ENCODE peak calls at places on chromosomes 2 and 18, in eight cellular contexts. D is D341Med; B is CD4-positive, alpha-beta T cell; H is uterus; I is AG08396; G is nephron progenitor cell; V is activated T-cell treated with anti-CD3 and anti-CD28 coated beads, Interleukin-2, amount 50 U/mL, for 48 hours; A is WERI-Rb-1. Y is an unnamed sample.

GRCh38 chr18:37381554-37381953 is 184.0 kb downstream of the CELF4 start:
- DNase-seq in D (no peak), B (no peak), H (no peak), I (no peak), G (no peak), V (no peak), A (no peak), Y (no peak)

GRCh38 chr2:169743549-169743948 is 9.9 kb downstream of the KLHL23 start:
- DNase-seq in D (peak), B (no peak), H (no peak), I (no peak), G (no peak), V (no peak), A (peak), Y (no peak)

GRCh38 chr2:219056896-219057708 is 3.6 kb downstream of the IHH start:
- DNase-seq in D (no peak), B (no peak), H (no peak), I (no peak), G (peak), V (no peak), A (peak), Y (no peak)

GRCh38 chr2:5693288-5694015 is 1.3 kb downstream of the SOX11 start:
- DNase-seq in D (peak), B (no peak), H (no peak), I (peak), G (peak), V (peak), A (peak), Y (no peak)

GRCh38 chr2:64649013-64649484 is 4.7 kb downstream of the SERTAD2 start:
- DNase-seq in D (no peak), B (no peak), H (no peak), I (no peak), G (no peak), V (no peak), A (no peak), Y (no peak)

GRCh38 chr2:233287871-233288270 is 19.7 kb upstream of the SAG start:
- DNase-seq in D (no peak), B (no peak), H (no peak), I (no peak), G (no peak), V (no peak), A (no peak), Y (no peak)

GRCh38 chr18:49137093-49137492 is 186.3 kb upstream of the SMAD7 start:
- DNase-seq in D (no peak), B (no peak), H (no peak), I (no peak), G (no peak), V (no peak), A (no peak), Y (no peak)

GRCh38 chr2:46332686-46333281 is 35.6 kb downstream of the EPAS1 start:
- DNase-seq in D (no peak), B (no peak), H (no peak), I (no peak), G (no peak), V (no peak), A (no peak), Y (no peak)

GRCh38 chr18:50038448-50038847 is 156.5 kb downstream of the MYO5B start:
- DNase-seq in D (no peak), B (no peak), H (no peak), I (no peak), G (no peak), V (no peak), A (peak), Y (no peak)

GRCh38 chr2:72988041-72988440 is 70.7 kb downstream of the EMX1 start:
- DNase-seq in D (no peak), B (no peak), H (no peak), I (no peak), G (no peak), V (no peak), A (no peak), Y (no peak)

GRCh38 chr2:186862869-186863709 is 14.1 kb upstream of the ZSWIM2 start:
- DNase-seq in D (peak), B (no peak), H (no peak), I (peak), G (no peak), V (no peak), A (no peak), Y (no peak)

GRCh38 chr2:141899740-141900139 is 231.1 kb downstream of the LRP1B start:
- DNase-seq in D (no peak), B (no peak), H (no peak), I (no peak), G (no peak), V (no peak), A (no peak), Y (no peak)

GRCh38 chr18:3579701-3580100 is 129.7 kb downstream of the TGIF1 start:
- DNase-seq in D (no peak), B (no peak), H (no peak), I (peak), G (no peak), V (no peak), A (no peak), Y (no peak)

GRCh38 chr2:197136452-197136851 is 174.1 kb downstream of the ANKRD44 start:
- DNase-seq in D (no peak), B (no peak), H (no peak), I (no peak), G (no peak), V (no peak), A (no peak), Y (no peak)

GRCh38 chr2:228674155-228674554 is 492.7 kb upstream of the SPHKAP start:
- DNase-seq in D (no peak), B (no peak), H (no peak), I (no peak), G (no peak), V (no peak), A (no peak), Y (no peak)

GRCh38 chr18:8478166-8478967 is 130.9 kb upstream of the RAB12 start:
- DNase-seq in D (peak), B (peak), H (peak), I (peak), G (peak), V (peak), A (peak), Y (peak)

GRCh38 chr18:22166070-22166972 is 3.1 kb upstream of the GATA6 start:
- DNase-seq in D (no peak), B (no peak), H (peak), I (no peak), G (peak), V (no peak), A (no peak), Y (no peak)

GRCh38 chr2:43024515-43024962 is 201.9 kb downstream of the ZFP36L2 start:
- DNase-seq in D (peak), B (peak), H (peak), I (peak), G (peak), V (peak), A (peak), Y (peak)

GRCh38 chr2:100427627-100428258 is 10.3 kb upstream of the CHST10 start:
- DNase-seq in D (peak), B (peak), H (peak), I (peak), G (peak), V (peak), A (peak), Y (peak)

GRCh38 chr2:42047488-42048317 is at the start of gene PKDCC:
- DNase-seq in D (peak), B (no peak), H (peak), I (peak), G (peak), V (peak), A (peak), Y (peak)

GRCh38 chr2:157627594-157628281 is 926 bp downstream of the ACVR1C start:
- DNase-seq in D (no peak), B (no peak), H (no peak), I (peak), G (peak), V (peak), A (peak), Y (no peak)

GRCh38 chr2:54522624-54523281 is 66.6 kb downstream of the SPTBN1 start:
- DNase-seq in D (peak), B (peak), H (peak), I (peak), G (peak), V (peak), A (peak), Y (peak)

GRCh38 chr18:77671456-77672167 is 422.0 kb downstream of the GALR1 start:
- DNase-seq in D (no peak), B (no peak), H (no peak), I (no peak), G (peak), V (no peak), A (no peak), Y (no peak)

GRCh38 chr2:102235491-102235890 is 48.7 kb downstream of the IL1RL2 start:
- DNase-seq in D (no peak), B (no peak), H (no peak), I (no peak), G (no peak), V (no peak), A (no peak), Y (no peak)

GRCh38 chr2:201257941-201258665 is 2.2 kb upstream of the CASP8 start:
- DNase-seq in D (no peak), B (peak), H (peak), I (peak), G (no peak), V (peak), A (no peak), Y (peak)

GRCh38 chr2:65204461-65205230 is 23.0 kb upstream of the ACTR2 start:
- DNase-seq in D (no peak), B (no peak), H (no peak), I (no peak), G (no peak), V (no peak), A (no peak), Y (no peak)

GRCh38 chr2:30549096-30549495 is 102.0 kb downstream of the LCLAT1 start:
- DNase-seq in D (no peak), B (no peak), H (no peak), I (no peak), G (no peak), V (no peak), A (no peak), Y (no peak)